ENCODE peak calls at places on chromosomes 7 and 10, in six cellular contexts. I is activated CD4-positive, alpha-beta T cell treated with anti-CD3 and anti-CD28 coated beads for 48 hours; S is stimulated activated CD4-positive, alpha-beta T cell treated with anti-CD3 and anti-CD28 coated beads, Interleukin-4, amount 100 ng/mL, for 24 hours; Y is PC-3; X is fibroblast of the aortic adventitia; L is AML-193. P is an unnamed sample.

GRCh38 chr10:112491144-112491543 is 44.1 kb downstream of the VTI1A start:
- DNase-seq in I (no peak), S (no peak), Y (no peak), X (peak; percentile 55), L (no peak), P (no peak)

GRCh38 chr7:135755351-135755753 is 6.7 kb upstream of the FAM180A start:
- DNase-seq in I (no peak), S (no peak), Y (no peak), X (peak; percentile 32), L (no peak), P (no peak)

GRCh38 chr7:151599401-151600227 is 79.9 kb upstream of the RHEB start:
- DNase-seq in I (peak; percentile 21), S (no peak), Y (peak; percentile 87), X (peak; percentile 94), L (no peak), P (peak; percentile 96)

GRCh38 chr7:123750389-123751230 is 1.8 kb upstream of the WASL start:
- DNase-seq in I (no peak), S (no peak), Y (no peak), X (no peak), L (no peak), P (no peak)

GRCh38 chr10:65735382-65735781 is 1190.5 kb upstream of the LRRTM3 start:
- DNase-seq in I (no peak), S (no peak), Y (no peak), X (no peak), L (no peak), P (no peak)

GRCh38 chr7:41973331-41973730 is 263.7 kb downstream of the GLI3 start:
- DNase-seq in I (no peak), S (no peak), Y (no peak), X (no peak), L (no peak), P (no peak)

GRCh38 chr10:129274928-129275474 is 192.0 kb upstream of the MGMT start:
- DNase-seq in I (no peak), S (no peak), Y (no peak), X (no peak), L (no peak), P (no peak)

GRCh38 chr10:73060738-73061635 is 35.7 kb downstream of the P4HA1 start:
- DNase-seq in I (no peak), S (no peak), Y (peak; percentile 98), X (peak; percentile 45), L (peak; percentile 29), P (peak; percentile 34)

GRCh38 chr7:50762337-50762736 is 20.4 kb downstream of the GRB10 start:
- DNase-seq in I (no peak), S (no peak), Y (no peak), X (no peak), L (no peak), P (no peak)

GRCh38 chr7:117986645-117987269 is 113.5 kb upstream of the CTTNBP2 start:
- DNase-seq in I (no peak), S (no peak), Y (no peak), X (peak; percentile 22), L (no peak), P (no peak)

GRCh38 chr7:42247301-42247700 is 10.3 kb upstream of the GLI3 start:
- DNase-seq in I (no peak), S (no peak), Y (no peak), X (peak; percentile 39), L (no peak), P (peak; percentile 77)

GRCh38 chr10:44355630-44356029 is 29.3 kb downstream of the CXCL12 start:
- DNase-seq in I (no peak), S (no peak), Y (no peak), X (no peak), L (no peak), P (no peak)

GRCh38 chr10:79268100-79268670 is 79.1 kb upstream of the PPIF start:
- DNase-seq in I (no peak), S (no peak), Y (peak; percentile 74), X (peak; percentile 55), L (no peak), P (peak; percentile 68)

GRCh38 chr10:70816220-70816894 is 609 bp downstream of the SGPL1 start:
- DNase-seq in I (peak; percentile 65), S (peak; percentile 42), Y (peak; percentile 99), X (peak; percentile 91), L (peak; percentile 43), P (peak; percentile 93)

GRCh38 chr10:37534166-37534565 is 323.2 kb downstream of the ZNF248 start:
- DNase-seq in I (no peak), S (no peak), Y (no peak), X (no peak), L (no peak), P (no peak)

GRCh38 chr10:60099998-60100747 is 193.8 kb upstream of the CCDC6 start:
- DNase-seq in I (no peak), S (peak; percentile 6), Y (peak; percentile 88), X (peak; percentile 85), L (peak; percentile 51), P (peak; percentile 53)

GRCh38 chr7:1989049-1989860 is 243.5 kb downstream of the MAD1L1 start:
- DNase-seq in I (no peak), S (no peak), Y (no peak), X (no peak), L (no peak), P (no peak)

GRCh38 chr10:102509387-102509786 is 5.6 kb downstream of the SUFU start:
- DNase-seq in I (no peak), S (no peak), Y (peak; percentile 73), X (peak; percentile 76), L (peak; percentile 71), P (peak; percentile 67)

GRCh38 chr7:106568680-106569499 is 92.1 kb downstream of the CCDC71L start:
- DNase-seq in I (no peak), S (no peak), Y (peak; percentile 41), X (peak; percentile 96), L (peak; percentile 49), P (peak; percentile 66)

GRCh38 chr7:102111063-102111757 is 175.5 kb upstream of the SH2B2 start:
- DNase-seq in I (no peak), S (no peak), Y (no peak), X (no peak), L (no peak), P (no peak)

GRCh38 chr10:34213805-34214197 is 601.3 kb downstream of the PARD3 start:
- DNase-seq in I (no peak), S (no peak), Y (no peak), X (no peak), L (no peak), P (no peak)

GRCh38 chr7:125257617-125258016 is 328.0 kb upstream of the POT1 start:
- DNase-seq in I (no peak), S (no peak), Y (no peak), X (no peak), L (no peak), P (no peak)

GRCh38 chr7:44067064-44067951 is 1.9 kb upstream of the PGAM2 start:
- DNase-seq in I (no peak), S (no peak), Y (no peak), X (no peak), L (no peak), P (no peak)

GRCh38 chr10:110530131-110530831 is 32.6 kb downstream of the DUSP5 start:
- DNase-seq in I (peak; percentile 33), S (no peak), Y (peak; percentile 61), X (peak; percentile 65), L (no peak), P (peak; percentile 83)

GRCh38 chr10:112348759-112349158 is 25.2 kb upstream of the ACSL5 start:
- DNase-seq in I (no peak), S (no peak), Y (no peak), X (no peak), L (no peak), P (no peak)

GRCh38 chr10:3312403-3312802 is 139.8 kb upstream of the PITRM1 start:
- DNase-seq in I (no peak), S (no peak), Y (no peak), X (no peak), L (no peak), P (no peak)

GRCh38 chr10:14616465-14616864 is 158.2 kb downstream of the FAM107B start:
- DNase-seq in I (no peak), S (no peak), Y (no peak), X (no peak), L (no peak), P (no peak)

GRCh38 chr7:131826960-131827359 is 270.5 kb upstream of the PODXL start:
- DNase-seq in I (no peak), S (no peak), Y (no peak), X (no peak), L (no peak), P (no peak)

GRCh38 chr7:112495820-112496462 is 15.2 kb downstream of the LSMEM1 start:
- DNase-seq in I (peak; percentile 35), S (peak; percentile 48), Y (peak; percentile 69), X (peak; percentile 80), L (peak; percentile 65), P (peak; percentile 69)

GRCh38 chr10:80465839-80466590 is 11.9 kb downstream of the TSPAN14 start:
- DNase-seq in I (no peak), S (peak; percentile 59), Y (no peak), X (no peak), L (no peak), P (no peak)

GRCh38 chr10:26407406-26407969 is 30.7 kb upstream of the APBB1IP start:
- DNase-seq in I (no peak), S (no peak), Y (peak; percentile 17), X (peak; percentile 60), L (no peak), P (peak; percentile 4)

GRCh38 chr10:80461208-80462183 is 7.4 kb downstream of the TSPAN14 start:
- DNase-seq in I (no peak), S (no peak), Y (no peak), X (peak; percentile 68), L (peak; percentile 39), P (no peak)

GRCh38 chr7:98922392-98923107 is 44.2 kb downstream of the TRRAP start:
- DNase-seq in I (no peak), S (no peak), Y (no peak), X (peak; percentile 80), L (no peak), P (peak; percentile 71)

GRCh38 chr7:897771-898376 is 21.5 kb downstream of the GET4 start:
- DNase-seq in I (no peak), S (no peak), Y (no peak), X (no peak), L (no peak), P (no peak)

GRCh38 chr10:118981946-118982345 is 47.6 kb upstream of the NANOS1 start:
- DNase-seq in I (no peak), S (no peak), Y (no peak), X (no peak), L (no peak), P (no peak)

GRCh38 chr7:137992042-137992737 is 9.7 kb downstream of the CREB3L2 start:
- DNase-seq in I (no peak), S (no peak), Y (no peak), X (peak; percentile 92), L (no peak), P (no peak)

GRCh38 chr10:6473901-6474370 is 106.1 kb downstream of the PRKCQ start:
- DNase-seq in I (peak; percentile 46), S (peak; percentile 42), Y (no peak), X (peak; percentile 5), L (peak; percentile 74), P (no peak)

GRCh38 chr10:124220547-124220946 is 127.1 kb upstream of the CHST15 start:
- DNase-seq in I (no peak), S (no peak), Y (no peak), X (no peak), L (no peak), P (no peak)

P was measured in AG08395.